ENCODE peak calls at places on chromosomes 13 and 19, in four cellular contexts. U is uterus, L is heart right ventricle, D is Caco-2. P is an unnamed sample. For H3K4me1, the result is how much of the 10 kb centered on the place peaks cover.

GRCh38 chr13:82815791-82816190 is 1066.5 kb downstream of the SLITRK1 start:
- DNase-seq in U (no peak), L (no peak), D (no peak), P (no peak)

GRCh38 chr13:59771272-59771671 is 392.5 kb downstream of the DIAPH3 start:
- DNase-seq in U (no peak), L (no peak), D (no peak), P (no peak)

GRCh38 chr19:7801020-7801570 is 28.9 kb upstream of the EVI5L start:
- DNase-seq in U (no peak), L (no peak), D (no peak), P (no peak)

GRCh38 chr19:38733493-38734175 is 10.6 kb downstream of the CAPN12 start:
- DNase-seq in U (peak), L (no peak), D (no peak), P (no peak)

GRCh38 chr13:72820156-72820897 is 38.4 kb downstream of the PIBF1 start:
- DNase-seq in U (no peak), L (no peak), D (no peak), P (no peak)

GRCh38 chr13:60369242-60369641 is 27.8 kb upstream of the TDRD3 start:
- DNase-seq in U (no peak), L (no peak), D (no peak), P (no peak)

GRCh38 chr13:97749174-97749573 is 204.3 kb upstream of the IPO5 start:
- DNase-seq in U (no peak), L (no peak), D (no peak), P (no peak)

GRCh38 chr19:33861950-33862349 is 65.3 kb downstream of the KCTD15 start:
- DNase-seq in U (no peak), L (no peak), D (no peak), P (no peak)

GRCh38 chr13:98466634-98467236 is 110.2 kb downstream of the STK24 start:
- DNase-seq in U (no peak), L (no peak), D (no peak), P (no peak)

GRCh38 chr13:74868044-74868443 is 613.9 kb downstream of the TBC1D4 start:
- DNase-seq in U (no peak), L (no peak), D (no peak), P (no peak)

GRCh38 chr13:95115525-95115924 is 185.7 kb downstream of the ABCC4 start:
- DNase-seq in U (no peak), L (no peak), D (no peak), P (no peak)

GRCh38 chr19:32231691-32232090 is 113.7 kb upstream of the ZNF507 start:
- DNase-seq in U (no peak), L (no peak), D (no peak), P (no peak)

GRCh38 chr19:10420444-10421239 is at the start of gene PDE4A:
- DNase-seq in U (no peak), L (no peak), D (no peak), P (no peak)

GRCh38 chr13:89783221-89783755 is 1564.2 kb upstream of the MIR17HG start:
- DNase-seq in U (no peak), L (no peak), D (no peak), P (no peak)

GRCh38 chr19:3518669-3519068 is 12.6 kb downstream of the FZR1 start:
- DNase-seq in U (no peak), L (no peak), D (no peak), P (no peak)

GRCh38 chr13:38577048-38577447 is 109.8 kb upstream of the FREM2 start:
- DNase-seq in U (no peak), L (no peak), D (no peak), P (no peak)

GRCh38 chr13:57877596-57877995 is 246.1 kb downstream of the PCDH17 start:
- DNase-seq in U (no peak), L (no peak), D (no peak), P (no peak)

GRCh38 chr13:99800004-99800403 is 171.6 kb downstream of the ZIC5 start:
- DNase-seq in U (no peak), L (no peak), D (no peak), P (no peak)

GRCh38 chr13:39910041-39910440 is 254.6 kb downstream of the COG6 start:
- DNase-seq in U (no peak), L (no peak), D (no peak), P (no peak)

GRCh38 chr19:3723883-3724282 is 15.7 kb downstream of the TJP3 start:
- DNase-seq in U (no peak), L (no peak), D (no peak), P (no peak)

GRCh38 chr13:31310781-31311180 is 111.0 kb downstream of the B3GLCT start:
- DNase-seq in U (no peak), L (peak), D (no peak), P (no peak)

GRCh38 chr19:55866521-55866920 is 30.2 kb downstream of the NLRP4 start:
- DNase-seq in U (no peak), L (no peak), D (no peak), P (no peak)

GRCh38 chr13:99367106-99367616 is 60.0 kb upstream of the GPR183 start:
- DNase-seq in U (no peak), L (peak), D (no peak), P (no peak)

GRCh38 chr13:33649212-33649917 is 168.6 kb upstream of the RFC3 start:
- DNase-seq in U (no peak), L (no peak), D (no peak), P (no peak)

GRCh38 chr13:39363393-39363792 is 239.6 kb downstream of the LHFPL6 start:
- DNase-seq in U (no peak), L (no peak), D (no peak), P (no peak)

GRCh38 chr19:57706346-57706745 is 2.7 kb downstream of the ZNF154 start:
- DNase-seq in U (no peak), L (no peak), D (no peak), P (no peak)

GRCh38 chr13:48783181-48783630 is 129.5 kb downstream of the CYSLTR2 start:
- DNase-seq in U (no peak), L (peak), D (no peak), P (no peak)

GRCh38 chr19:53982056-53982455 is 9.4 kb upstream of the CACNG6 start:
- DNase-seq in U (no peak), L (no peak), D (no peak), P (no peak)

GRCh38 chr13:30696278-30697176 is 38.8 kb upstream of the ALOX5AP start:
- DNase-seq in U (no peak), L (peak), D (no peak), P (no peak)

DNA sequence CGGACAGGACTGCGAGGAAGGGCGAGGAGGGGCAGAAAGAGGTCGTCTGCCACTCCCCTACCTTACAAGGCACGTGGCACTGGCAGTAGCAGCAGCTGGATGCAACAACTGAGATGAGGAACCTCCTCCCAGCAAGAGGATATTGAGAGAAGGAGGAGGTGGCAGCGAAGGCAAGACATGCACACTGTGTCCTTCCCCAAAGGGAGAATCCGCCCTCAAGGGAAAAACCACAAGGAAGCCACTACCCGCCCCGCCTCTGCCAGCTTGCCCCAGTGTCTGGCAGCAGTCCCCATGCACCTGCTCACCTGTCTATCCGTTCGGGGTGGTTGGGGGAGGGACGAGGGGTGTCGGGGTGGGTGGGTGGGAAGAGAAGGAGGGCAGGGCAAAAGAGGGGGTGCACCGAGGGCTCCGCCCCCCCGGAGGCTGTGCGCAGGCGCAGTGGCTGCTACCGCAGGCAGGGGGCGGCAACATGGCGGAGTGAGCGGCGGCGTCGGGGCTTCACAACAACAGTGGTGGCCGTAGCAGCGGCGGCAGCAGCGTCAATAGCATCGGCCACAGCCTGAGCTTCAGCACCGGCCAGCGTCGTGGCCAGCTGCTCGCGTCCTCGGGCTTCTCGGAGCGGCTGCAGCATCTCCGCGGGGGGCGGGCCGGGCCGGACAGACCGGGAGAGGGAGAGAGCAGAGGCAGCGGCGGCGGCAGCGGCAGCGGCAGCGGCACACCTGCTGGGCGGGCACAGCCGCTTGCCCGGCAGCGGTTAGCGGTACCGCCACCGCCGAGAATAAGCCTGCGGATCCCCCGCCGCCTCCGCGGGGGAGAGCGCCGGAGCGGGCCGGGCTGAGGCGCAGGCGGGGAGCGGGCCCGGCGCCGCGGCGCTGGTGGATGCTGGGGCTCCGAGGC is at the start of gene NBEA:
- DNase-seq in U (peak), L (peak), D (peak), P (peak)
- TF ChIP-seq CTCF in U (peak), L (peak), D (peak), P (no peak)

GRCh38 chr19:29967623-29968022 is 25.6 kb downstream of the URI1 start:
- DNase-seq in U (no peak), L (no peak), D (no peak), P (no peak)

GRCh38 chr19:29964171-29964570 is 22.1 kb downstream of the URI1 start:
- DNase-seq in U (no peak), L (no peak), D (no peak), P (no peak)

GRCh38 chr19:29963576-29963975 is 21.5 kb downstream of the URI1 start:
- DNase-seq in U (no peak), L (no peak), D (no peak), P (no peak)

GRCh38 chr19:29965529-29965928 is 23.5 kb downstream of the URI1 start:
- DNase-seq in U (no peak), L (no peak), D (no peak), P (no peak)

GRCh38 chr19:29966594-29967249 is 24.7 kb downstream of the URI1 start:
- DNase-seq in U (no peak), L (no peak), D (no peak), P (no peak)
- H3K4me1 ChIP-seq in U (under half), L (under half), D (under half), P (under half)

GRCh38 chr19:41887711-41888382 is 4.9 kb downstream of the ARHGEF1 start:
- DNase-seq in U (no peak), L (no peak), D (peak), P (peak)
- TF ChIP-seq CTCF in U (no peak), L (no peak), D (peak), P (no peak)

GRCh38 chr19:30492581-30492980 is 120.4 kb downstream of the ZNF536 start:
- DNase-seq in U (no peak), L (no peak), D (no peak), P (no peak)
- H3K4me1 ChIP-seq in U (under half), L (under half), D (under half), P (under half)

GRCh38 chr13:107244241-107244640 is 676.3 kb upstream of the ARGLU1 start:
- DNase-seq in U (no peak), L (no peak), D (no peak), P (no peak)
- TF ChIP-seq CTCF in U (no peak), L (no peak), D (no peak), P (no peak)

DNA sequence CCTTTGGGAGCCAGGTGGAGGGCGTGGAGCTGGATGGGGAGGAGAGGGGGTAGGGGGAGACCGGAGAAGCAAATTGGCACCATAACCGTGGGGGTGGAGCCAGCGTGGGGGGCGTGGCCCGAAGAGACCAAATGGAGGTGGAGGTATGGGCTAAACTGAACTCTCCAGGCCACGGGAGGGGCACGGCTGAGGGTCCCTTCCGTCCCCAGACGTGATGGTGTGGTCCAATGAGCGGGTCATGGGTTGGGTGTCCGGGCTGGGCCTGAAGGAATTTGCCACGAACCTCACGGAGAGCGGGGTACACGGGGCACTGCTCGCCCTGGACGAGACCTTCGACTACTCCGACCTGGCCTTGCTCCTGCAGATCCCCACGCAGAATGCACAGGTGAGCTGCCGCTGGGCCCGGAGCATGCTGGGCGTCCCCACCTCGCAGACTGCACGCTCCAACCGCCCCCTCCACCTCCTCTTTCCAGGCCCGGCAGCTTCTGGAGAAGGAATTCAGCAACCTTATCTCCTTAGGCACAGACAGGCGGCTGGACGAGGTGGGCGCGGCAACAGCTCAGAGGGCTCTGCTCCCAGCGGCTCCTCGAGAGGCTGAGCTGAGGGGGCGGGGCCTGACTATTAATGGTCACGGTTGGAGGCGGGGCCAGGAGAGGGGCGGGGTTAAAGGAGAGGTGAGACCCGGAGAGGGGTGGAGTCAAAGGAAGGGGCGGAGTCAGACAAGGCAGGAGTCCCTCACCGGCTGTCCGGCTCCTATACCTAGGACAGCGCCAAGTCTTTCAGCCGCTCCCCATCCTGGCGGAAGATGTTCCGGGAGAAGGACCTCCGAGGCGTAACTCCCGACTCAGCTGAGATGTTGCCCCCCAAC is 6.2 kb downstream of the HRC start:
- DNase-seq in U (peak), L (peak), D (peak), P (peak)
- H3K4me1 ChIP-seq in U (under half), L (under half), D (under half), P (under half)

DNA sequence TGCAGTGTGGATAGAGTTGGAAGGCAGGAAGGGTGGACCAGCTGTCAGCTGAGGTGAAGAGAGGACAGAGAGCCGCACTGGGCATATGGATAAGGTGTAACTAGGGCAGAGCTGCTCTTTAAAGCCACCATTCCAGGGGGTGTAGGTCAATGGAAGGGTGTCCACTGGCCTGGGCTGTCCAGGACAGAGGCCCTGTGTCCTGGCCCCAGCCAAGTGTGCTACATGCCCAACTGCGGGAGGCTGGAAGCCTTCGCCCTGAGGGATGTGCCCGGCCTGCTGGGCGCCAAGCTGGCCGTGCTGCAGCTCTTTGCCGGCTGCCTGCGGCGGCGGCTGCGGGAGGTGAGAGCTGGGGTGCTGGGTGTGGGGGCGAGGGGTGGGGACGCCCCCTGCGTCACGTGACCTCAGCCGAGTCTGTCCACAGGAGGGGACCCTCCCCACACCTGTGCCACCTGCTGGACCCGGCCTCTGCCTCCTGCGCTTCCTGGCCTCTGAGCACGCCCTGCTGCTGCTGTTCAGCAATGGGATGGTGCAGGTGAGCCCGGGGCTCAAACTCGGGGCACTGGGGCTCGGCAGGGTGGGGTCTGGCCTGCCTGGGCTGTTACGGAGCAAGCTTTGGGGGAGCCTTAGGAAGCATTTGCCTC is 9.8 kb downstream of the PLK5 start:
- DNase-seq in U (no peak), L (no peak), D (no peak), P (no peak)
- TF ChIP-seq CTCF in U (no peak), L (no peak), D (no peak), P (no peak)

DNA sequence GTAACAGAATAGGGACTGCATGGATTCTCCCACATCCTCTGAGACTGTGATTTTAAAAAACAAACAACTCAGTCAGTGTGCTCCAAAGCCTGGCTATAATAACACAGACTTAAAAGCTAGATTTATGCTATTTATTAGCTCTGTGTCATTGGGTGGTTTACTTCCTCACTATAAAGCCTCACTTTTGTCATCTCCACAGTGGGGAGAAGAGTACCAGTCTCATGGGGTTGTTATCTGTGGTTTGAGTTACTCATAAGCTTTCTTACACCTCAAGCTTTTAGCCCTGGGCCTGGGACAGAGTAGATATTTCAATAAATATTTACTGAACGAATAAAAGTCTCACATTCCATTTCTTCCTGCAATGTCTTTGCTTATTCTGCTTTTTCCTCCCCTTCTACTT is 5.3 kb downstream of the RNASEH2B start:
- DNase-seq in U (no peak), L (no peak), D (no peak), P (no peak)
- H3K4me1 ChIP-seq in U (under half), L (half or more), D (under half), P (under half)

GRCh38 chr19:46515879-46516350 is 20.2 kb upstream of the PNMA8B start:
- DNase-seq in U (no peak), L (no peak), D (no peak), P (no peak)
- TF ChIP-seq CTCF in U (peak), L (peak), D (peak), P (peak)

DNA sequence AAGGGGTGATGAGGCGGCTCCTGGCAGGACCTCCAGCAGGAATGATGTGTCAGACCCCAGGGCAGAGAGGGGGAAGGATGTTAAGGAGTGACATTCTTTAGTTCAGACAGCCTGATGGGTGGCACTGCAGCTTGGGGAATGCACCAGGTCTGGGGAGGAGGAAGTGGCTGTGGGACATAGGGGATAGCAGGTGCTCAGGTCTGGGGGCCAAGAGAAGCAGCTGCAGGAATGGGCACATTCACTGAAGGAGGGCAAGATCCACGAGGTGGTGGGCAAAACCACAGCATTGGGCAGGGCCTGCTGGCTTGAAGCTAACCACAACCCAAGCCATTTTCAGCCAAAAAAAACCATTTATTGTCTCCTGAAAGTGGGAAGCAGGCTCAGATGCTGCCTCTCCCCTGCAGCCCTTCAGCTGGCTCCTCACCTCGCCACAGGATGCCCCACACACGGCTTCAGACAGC is 26.5 kb downstream of the COMP start:
- DNase-seq in U (no peak), L (no peak), D (no peak), P (no peak)
- H3K4me1 ChIP-seq in U (under half), L (under half), D (under half), P (under half)

P was measured in pancreas.